ENCODE peak calls at places on chromosomes 6 and 20, in six cellular contexts. One of them, this sample, is unnamed.
A peak's percentile ranks its signal among the peaks of the same experiment; 100 is the strongest.

GRCh38 chr6:38262609-38263008 is 377.1 kb downstream of the BTBD9 start:
- DNase-seq in GM18507: no peak
- DNase-seq in foreskin fibroblast: peak; percentile 85
- DNase-seq in RKO: peak; percentile 29
- DNase-seq in AG10803: peak; percentile 74
- DNase-seq in IMR-90: peak; percentile 74
- DNase-seq in this sample: peak; percentile 52

GRCh38 chr6:37713529-37714119 is 15.9 kb upstream of the MDGA1 start:
- DNase-seq in GM18507: no peak
- DNase-seq in foreskin fibroblast: peak; percentile 83
- DNase-seq in RKO: no peak
- DNase-seq in AG10803: peak; percentile 80
- DNase-seq in IMR-90: peak; percentile 83
- DNase-seq in this sample: peak; percentile 83

GRCh38 chr20:62608218-62608565 is 34.1 kb upstream of the SLCO4A1 start:
- DNase-seq in GM18507: no peak
- DNase-seq in foreskin fibroblast: no peak
- DNase-seq in RKO: no peak
- DNase-seq in AG10803: no peak
- DNase-seq in IMR-90: no peak
- DNase-seq in this sample: no peak

GRCh38 chr20:44477151-44477550 is 1.5 kb downstream of the TTPAL start:
- DNase-seq in GM18507: no peak
- DNase-seq in foreskin fibroblast: no peak
- DNase-seq in RKO: no peak
- DNase-seq in AG10803: no peak
- DNase-seq in IMR-90: no peak
- DNase-seq in this sample: no peak

GRCh38 chr20:21613512-21613911 is 92.0 kb upstream of the PAX1 start:
- DNase-seq in GM18507: no peak
- DNase-seq in foreskin fibroblast: no peak
- DNase-seq in RKO: no peak
- DNase-seq in AG10803: no peak
- DNase-seq in IMR-90: no peak
- DNase-seq in this sample: no peak

GRCh38 chr20:12949429-12949980 is 59.3 kb upstream of the SPTLC3 start:
- DNase-seq in GM18507: no peak
- DNase-seq in foreskin fibroblast: no peak
- DNase-seq in RKO: no peak
- DNase-seq in AG10803: no peak
- DNase-seq in IMR-90: peak; percentile 35
- DNase-seq in this sample: no peak

GRCh38 chr6:11380969-11381744 is 148.7 kb upstream of the NEDD9 start:
- DNase-seq in GM18507: no peak
- DNase-seq in foreskin fibroblast: no peak
- DNase-seq in RKO: no peak
- DNase-seq in AG10803: no peak
- DNase-seq in IMR-90: no peak
- DNase-seq in this sample: no peak

GRCh38 chr6:99276747-99277146 is 72.7 kb downstream of the FAXC start:
- DNase-seq in GM18507: no peak
- DNase-seq in foreskin fibroblast: no peak
- DNase-seq in RKO: peak; percentile 49
- DNase-seq in AG10803: no peak
- DNase-seq in IMR-90: peak; percentile 3
- DNase-seq in this sample: no peak

GRCh38 chr6:225907-226306 is 66.4 kb upstream of the DUSP22 start:
- DNase-seq in GM18507: no peak
- DNase-seq in foreskin fibroblast: no peak
- DNase-seq in RKO: no peak
- DNase-seq in AG10803: no peak
- DNase-seq in IMR-90: no peak
- DNase-seq in this sample: no peak

GRCh38 chr6:57177545-57178225 is 5.6 kb downstream of the BAG2 start:
- DNase-seq in GM18507: no peak
- DNase-seq in foreskin fibroblast: peak; percentile 64
- DNase-seq in RKO: no peak
- DNase-seq in AG10803: peak; percentile 69
- DNase-seq in IMR-90: peak; percentile 30
- DNase-seq in this sample: peak; percentile 55

GRCh38 chr6:133202610-133203343 is 38.4 kb upstream of the EYA4 start:
- DNase-seq in GM18507: no peak
- DNase-seq in foreskin fibroblast: peak; percentile 26
- DNase-seq in RKO: no peak
- DNase-seq in AG10803: no peak
- DNase-seq in IMR-90: peak; percentile 87
- DNase-seq in this sample: no peak

GRCh38 chr6:165985281-165985925 is 182.2 kb downstream of the TBXT start:
- DNase-seq in GM18507: no peak
- DNase-seq in foreskin fibroblast: no peak
- DNase-seq in RKO: no peak
- DNase-seq in AG10803: no peak
- DNase-seq in IMR-90: no peak
- DNase-seq in this sample: no peak

GRCh38 chr6:35079311-35080000 is 61.7 kb downstream of the TCP11 start:
- DNase-seq in GM18507: no peak
- DNase-seq in foreskin fibroblast: no peak
- DNase-seq in RKO: no peak
- DNase-seq in AG10803: no peak
- DNase-seq in IMR-90: no peak
- DNase-seq in this sample: no peak

GRCh38 chr6:149318581-149319286 is 1.2 kb downstream of the TAB2 start:
- DNase-seq in GM18507: no peak
- DNase-seq in foreskin fibroblast: peak; percentile 46
- DNase-seq in RKO: peak; percentile 32
- DNase-seq in AG10803: peak; percentile 29
- DNase-seq in IMR-90: no peak
- DNase-seq in this sample: no peak

GRCh38 chr6:166586424-166587156 is at the start of gene RAMACL:
- DNase-seq in GM18507: peak; percentile 62
- DNase-seq in foreskin fibroblast: no peak
- DNase-seq in RKO: peak; percentile 33
- DNase-seq in AG10803: no peak
- DNase-seq in IMR-90: no peak
- DNase-seq in this sample: no peak

GRCh38 chr6:87706187-87706966 is 4.3 kb upstream of the AKIRIN2 start:
- DNase-seq in GM18507: no peak
- DNase-seq in foreskin fibroblast: peak; percentile 59
- DNase-seq in RKO: peak; percentile 38
- DNase-seq in AG10803: peak; percentile 87
- DNase-seq in IMR-90: peak; percentile 85
- DNase-seq in this sample: peak; percentile 61

GRCh38 chr6:52500268-52501129 is 76.4 kb downstream of the TRAM2 start:
- DNase-seq in GM18507: no peak
- DNase-seq in foreskin fibroblast: no peak
- DNase-seq in RKO: no peak
- DNase-seq in AG10803: no peak
- DNase-seq in IMR-90: no peak
- DNase-seq in this sample: no peak

GRCh38 chr6:66896415-66896814 is 1189.4 kb upstream of the EYS start:
- DNase-seq in GM18507: no peak
- DNase-seq in foreskin fibroblast: no peak
- DNase-seq in RKO: peak; percentile 80
- DNase-seq in AG10803: no peak
- DNase-seq in IMR-90: no peak
- DNase-seq in this sample: no peak

GRCh38 chr6:84220809-84221409 is 6.5 kb downstream of the CEP162 start:
- DNase-seq in GM18507: no peak
- DNase-seq in foreskin fibroblast: peak; percentile 52
- DNase-seq in RKO: peak; percentile 48
- DNase-seq in AG10803: peak; percentile 43
- DNase-seq in IMR-90: peak; percentile 36
- DNase-seq in this sample: no peak

GRCh38 chr6:29656157-29656556 is 735 bp upstream of the MOG start:
- DNase-seq in GM18507: no peak
- DNase-seq in foreskin fibroblast: no peak
- DNase-seq in RKO: no peak
- DNase-seq in AG10803: no peak
- DNase-seq in IMR-90: no peak
- DNase-seq in this sample: no peak

GRCh38 chr20:45836841-45837240 is 3.2 kb downstream of the SNX21 start:
- DNase-seq in GM18507: no peak
- DNase-seq in foreskin fibroblast: peak; percentile 46
- DNase-seq in RKO: no peak
- DNase-seq in AG10803: no peak
- DNase-seq in IMR-90: no peak
- DNase-seq in this sample: no peak

GRCh38 chr20:16821211-16822089 is 73.3 kb downstream of the OTOR start:
- DNase-seq in GM18507: no peak
- DNase-seq in foreskin fibroblast: peak; percentile 60
- DNase-seq in RKO: peak; percentile 63
- DNase-seq in AG10803: peak; percentile 34
- DNase-seq in IMR-90: peak; percentile 29
- DNase-seq in this sample: peak; percentile 56

GRCh38 chr6:43493833-43494232 is 16.3 kb downstream of the LRRC73 start:
- DNase-seq in GM18507: no peak
- DNase-seq in foreskin fibroblast: no peak
- DNase-seq in RKO: no peak
- DNase-seq in AG10803: no peak
- DNase-seq in IMR-90: no peak
- DNase-seq in this sample: no peak

This sample was measured in AG20443.